ENCODE peak calls at places on chromosomes 13 and 19, in four cellular contexts. F, G, B and D are unnamed samples.
A peak's percentile ranks its signal among the peaks of the same experiment; 100 is the strongest.

GRCh38 chr13:35055705-35056104 is 113.6 kb downstream of the NBEA start:
- DNase-seq in F (no peak), B (no peak), G (no peak), D (no peak)

GRCh38 chr13:108306768-108307332 is 37.3 kb downstream of the TNFSF13B start:
- DNase-seq in F (no peak), B (no peak), G (no peak), D (no peak)

GRCh38 chr13:32535748-32536147 is 2.8 kb downstream of the N4BP2L2 start:
- DNase-seq in G (no peak), F (no peak), B (no peak), D (no peak)

GRCh38 chr19:5826531-5827341 is 12.8 kb downstream of the FUT6 start:
- DNase-seq in G (peak; percentile 33), F (peak; percentile 74), B (no peak), D (peak; percentile 87)

GRCh38 chr13:40334616-40335015 is 331.8 kb downstream of the FOXO1 start:
- DNase-seq in G (no peak), F (no peak), B (no peak), D (no peak)

GRCh38 chr19:48325265-48325910 is at the start of gene EMP3:
- DNase-seq in G (peak; percentile 94), F (peak; percentile 63), B (no peak), D (no peak)

GRCh38 chr13:102317593-102317992 is 84.3 kb downstream of the FGF14 start:
- DNase-seq in G (no peak), F (no peak), B (no peak), D (no peak)

GRCh38 chr19:28859811-28860210 is 353.1 kb downstream of the UQCRFS1 start:
- DNase-seq in G (no peak), F (no peak), B (no peak), D (no peak)

GRCh38 chr19:11324079-11324661 is 15.3 kb downstream of the RAB3D start:
- DNase-seq in F (no peak), G (peak; percentile 52), B (no peak), D (peak; percentile 86)

GRCh38 chr19:13839938-13840750 is 36.8 kb upstream of the NANOS3 start:
- DNase-seq in G (no peak), B (no peak), F (no peak), D (no peak)

GRCh38 chr19:55546822-55547614 is 1.7 kb upstream of the SBK3 start:
- DNase-seq in F (no peak), B (peak; percentile 53), G (peak; percentile 80), D (peak; percentile 35)

GRCh38 chr19:33040994-33041827 is 23.5 kb downstream of the RHPN2 start:
- DNase-seq in G (no peak), B (peak; percentile 82), F (peak; percentile 92), D (peak; percentile 100)

GRCh38 chr19:55156202-55157063 is 1.1 kb downstream of the TNNI3 start:
- DNase-seq in F (peak; percentile 89), B (peak; percentile 54), G (peak; percentile 91), D (peak; percentile 64)

GRCh38 chr19:55216461-55217198 is 7.3 kb upstream of the PTPRH start:
- DNase-seq in G (peak; percentile 99), F (peak; percentile 100), B (peak; percentile 99), D (peak; percentile 96)

GRCh38 chr19:422213-422916 is 13.4 kb upstream of the C2CD4C start:
- DNase-seq in B (no peak), G (no peak), F (no peak), D (no peak)

GRCh38 chr19:18223860-18224524 is 2.2 kb downstream of the PDE4C start:
- DNase-seq in G (peak; percentile 96), B (peak; percentile 39), F (peak; percentile 49), D (peak; percentile 63)

GRCh38 chr19:45781282-45782161 is 768 bp downstream of the DMPK start:
- DNase-seq in F (no peak), B (no peak), G (no peak), D (no peak)

GRCh38 chr19:37306383-37306963 is 64.4 kb upstream of the ZNF527 start:
- DNase-seq in G (no peak), F (no peak), B (no peak), D (no peak)

GRCh38 chr19:45049073-45049736 is 10.4 kb downstream of the CLASRP start:
- DNase-seq in B (no peak), F (no peak), G (no peak), D (no peak)

GRCh38 chr19:2291185-2291751 is 9.3 kb upstream of the PEAK3 start:
- DNase-seq in G (no peak), F (no peak), B (no peak), D (no peak)

GRCh38 chr19:39296055-39296645 is at the start of gene IFNL1:
- DNase-seq in G (no peak), F (no peak), B (no peak), D (no peak)

GRCh38 chr13:113565526-113566226 is 18.9 kb upstream of the TFDP1 start:
- DNase-seq in F (no peak), G (no peak), B (no peak), D (no peak)

GRCh38 chr13:73832203-73832602 is 302.0 kb downstream of the KLF12 start:
- DNase-seq in G (no peak), F (no peak), B (no peak), D (no peak)

GRCh38 chr13:105518086-105518485 is 1017.4 kb downstream of the EFNB2 start:
- DNase-seq in F (no peak), G (no peak), B (no peak), D (no peak)

GRCh38 chr19:28426902-28427232 is 786.1 kb downstream of the UQCRFS1 start:
- DNase-seq in F (no peak), B (no peak), G (peak; percentile 36), D (no peak)

GRCh38 chr13:113796948-113797676 is 38.1 kb downstream of the TMEM255B start:
- DNase-seq in B (no peak), G (no peak), F (no peak), D (no peak)

GRCh38 chr19:45630463-45630862 is 8.7 kb downstream of the EML2 start:
- DNase-seq in B (no peak), F (peak; percentile 67), G (no peak), D (no peak)

GRCh38 chr13:67023088-67023893 is 206.8 kb downstream of the PCDH9 start:
- DNase-seq in B (no peak), G (peak; percentile 5), F (no peak), D (no peak)

GRCh38 chr13:76053181-76053580 is 417.1 kb downstream of the LMO7 start:
- DNase-seq in F (no peak), G (no peak), B (no peak), D (no peak)

GRCh38 chr19:38951187-38951586 is 20.4 kb downstream of the MRPS12 start:
- DNase-seq in G (no peak), B (no peak), F (no peak), D (no peak)

GRCh38 chr13:77333521-77334083 is 6.7 kb upstream of the MYCBP2 start:
- DNase-seq in F (no peak), B (no peak), G (no peak), D (no peak)

GRCh38 chr19:48928164-48929005 is 5.1 kb upstream of the DHDH start:
- DNase-seq in G (no peak), B (no peak), F (no peak), D (no peak)

GRCh38 chr19:13001502-13002388 is 6.5 kb downstream of the NFIX start:
- DNase-seq in B (no peak), G (no peak), F (no peak), D (no peak)

GRCh38 chr13:44921931-44922758 is 67.1 kb downstream of the NUFIP1 start:
- DNase-seq in F (peak; percentile 29), B (peak; percentile 72), G (no peak), D (peak; percentile 81)

GRCh38 chr13:102642475-102642874 is 45.7 kb downstream of the TPP2 start:
- DNase-seq in B (no peak), G (no peak), F (no peak), D (no peak)

GRCh38 chr19:46958542-46958941 is 61.1 kb upstream of the NPAS1 start:
- DNase-seq in B (no peak), F (no peak), G (peak; percentile 26), D (peak; percentile 44)

GRCh38 chr13:30292325-30292724 is 15.0 kb downstream of the KATNAL1 start:
- DNase-seq in B (no peak), G (no peak), F (no peak), D (no peak)

GRCh38 chr13:28817204-28817603 is 2.9 kb upstream of the MTUS2 start:
- DNase-seq in F (no peak), B (no peak), G (peak; percentile 12), D (peak; percentile 39)

GRCh38 chr13:28822161-28822560 is 2.0 kb downstream of the MTUS2 start:
- DNase-seq in B (no peak), G (no peak), F (no peak), D (no peak)

GRCh38 chr13:28820099-28821051 is at the start of gene MTUS2:
- DNase-seq in G (peak; percentile 31), B (no peak), F (no peak), D (no peak)

GRCh38 chr13:28819046-28819747 is 942 bp upstream of the MTUS2 start:
- DNase-seq in G (no peak), F (no peak), B (no peak), D (no peak)

DNA sequence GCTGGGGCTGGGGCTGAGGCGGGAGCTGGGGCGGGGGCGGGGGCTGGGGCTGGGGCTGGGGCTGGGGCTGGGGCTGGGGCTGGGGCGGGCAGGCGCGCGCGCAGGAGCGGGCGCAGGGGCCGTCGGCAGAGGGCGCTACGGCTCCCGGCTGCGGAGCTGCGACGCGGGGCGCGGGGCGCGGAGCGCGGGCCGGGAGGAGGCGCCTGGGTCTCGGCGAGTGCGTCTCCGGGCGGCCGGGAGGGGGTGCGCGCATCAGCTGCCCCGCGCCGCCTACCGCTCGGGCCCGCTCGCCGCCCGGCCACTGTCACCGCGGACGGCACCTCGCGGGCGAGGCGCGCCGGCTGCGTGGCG is 416 bp upstream of the MTUS2 start:
- DNase-seq in F (no peak), G (peak; percentile 61), B (no peak), D (peak; percentile 9)
- TF ChIP-seq TCF7L2 in F (no peak), G (no peak), B (no peak), D (no peak)

GRCh38 chr19:34345934-34346333 is 19.1 kb upstream of the GPI start:
- DNase-seq in B (peak; percentile 42), G (peak; percentile 77), F (peak; percentile 61), D (peak; percentile 63)
- TF ChIP-seq TCF7L2 in B (no peak), G (no peak), F (no peak), D (no peak)

GRCh38 chr13:87954116-87954515 is 282.9 kb downstream of the SLITRK5 start:
- DNase-seq in B (no peak), G (no peak), F (no peak), D (no peak)
- TF ChIP-seq TCF7L2 in B (no peak), G (no peak), F (no peak), D (no peak)

DNA sequence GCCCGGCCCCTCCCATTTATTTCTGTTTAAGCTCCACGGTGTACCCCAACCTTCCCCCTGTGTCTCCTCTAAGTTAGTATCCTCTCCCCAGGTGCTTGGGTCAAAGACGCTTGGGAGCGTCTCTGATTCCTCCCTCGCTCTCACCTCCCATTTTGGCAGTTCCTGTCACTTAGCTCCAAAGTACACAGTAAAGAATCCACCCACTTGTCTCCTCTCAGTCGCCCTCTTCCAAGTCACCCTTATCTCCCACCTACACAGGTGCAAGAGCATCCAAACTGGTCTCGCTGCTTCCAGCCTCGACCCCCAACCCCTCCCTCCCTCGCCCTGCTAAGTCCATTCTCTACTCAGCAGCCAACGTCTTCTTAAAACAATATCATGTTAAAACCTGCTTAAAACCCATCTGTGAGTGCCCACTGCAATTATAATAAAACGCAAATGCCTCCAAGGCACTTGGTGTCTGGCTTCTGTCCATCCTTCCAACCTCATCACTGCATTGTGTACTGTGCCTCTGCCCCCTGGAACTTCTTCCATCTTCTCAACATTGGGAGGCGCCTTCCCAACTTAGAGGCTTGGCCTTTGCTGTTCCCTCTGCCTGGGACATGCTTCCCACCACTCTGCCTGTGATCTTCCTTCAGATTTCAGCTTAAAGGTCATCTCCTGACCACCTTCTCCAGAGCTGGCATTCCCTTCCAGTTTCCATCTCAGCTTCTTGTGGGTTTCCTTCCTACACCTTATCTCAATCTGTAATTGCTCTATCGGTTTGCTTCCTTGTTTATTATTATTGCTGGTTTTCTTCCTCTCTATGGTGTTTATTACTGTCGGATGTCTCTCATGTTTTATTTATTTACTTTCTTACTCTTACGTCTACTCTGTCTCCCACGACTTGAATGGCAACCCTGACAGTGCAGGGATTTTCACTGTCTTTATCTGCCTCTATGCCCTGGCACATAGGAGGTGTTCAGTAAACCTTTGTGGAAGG is 9.5 kb upstream of the KLK14 start:
- DNase-seq in G (no peak), F (no peak), B (no peak), D (no peak)
- TF ChIP-seq TCF7L2 in G (no peak), F (no peak), B (no peak), D (no peak)